ENCODE peak calls at places on chromosomes 11 and 22, in five cellular contexts. O is IMR-90; E is CD8-positive, alpha-beta memory T cell; W is PC-3; Q is HAP-1. G is an unnamed sample.

GRCh38 chr22:24270556-24271405 is at the start of gene SPECC1L:
- DNase-seq in O (peak; percentile 91), E (peak; percentile 89), W (peak; percentile 90), Q (peak; percentile 87), G (peak; percentile 71)

GRCh38 chr11:64355078-64355940 is 3.7 kb upstream of the RPS6KA4 start:
- DNase-seq in O (peak; percentile 77), E (no peak), W (peak; percentile 94), Q (peak; percentile 61), G (peak; percentile 59)

GRCh38 chr11:62974848-62975522 is 9.8 kb downstream of the SLC22A6 start:
- DNase-seq in O (no peak), E (no peak), W (peak; percentile 55), Q (peak; percentile 56), G (no peak)

GRCh38 chr22:47291565-47292495 is 529.4 kb downstream of the TBC1D22A start:
- DNase-seq in O (no peak), E (no peak), W (no peak), Q (no peak), G (no peak)

GRCh38 chr22:37860796-37861421 is 11.7 kb downstream of the EIF3L start:
- DNase-seq in O (peak; percentile 7), E (no peak), W (no peak), Q (no peak), G (no peak)

GRCh38 chr11:119356349-119357031 is 10.0 kb upstream of the MFRP start:
- DNase-seq in O (peak; percentile 66), E (peak; percentile 67), W (peak; percentile 70), Q (peak; percentile 72), G (no peak)

GRCh38 chr11:34461215-34461614 is 22.5 kb downstream of the CAT start:
- DNase-seq in O (no peak), E (no peak), W (no peak), Q (no peak), G (no peak)

GRCh38 chr11:117199916-117200812 is 994 bp downstream of the TAGLN start:
- DNase-seq in O (no peak), E (no peak), W (no peak), Q (no peak), G (no peak)

GRCh38 chr11:12687740-12688139 is 13.5 kb downstream of the TEAD1 start:
- DNase-seq in O (no peak), E (no peak), W (peak; percentile 69), Q (no peak), G (no peak)

GRCh38 chr11:34345012-34345804 is 12.6 kb downstream of the ABTB2 start:
- DNase-seq in O (peak; percentile 66), E (no peak), W (peak; percentile 95), Q (no peak), G (peak; percentile 96)

GRCh38 chr22:42773161-42773560 is 52.5 kb upstream of the A4GALT start:
- DNase-seq in O (no peak), E (no peak), W (no peak), Q (no peak), G (no peak)

GRCh38 chr11:113447621-113448310 is 27.4 kb downstream of the DRD2 start:
- DNase-seq in O (peak; percentile 40), E (no peak), W (peak; percentile 64), Q (no peak), G (peak; percentile 82)

GRCh38 chr22:39530692-39531331 is 1.7 kb downstream of the RPS19BP1 start:
- DNase-seq in O (peak; percentile 41), E (no peak), W (peak; percentile 57), Q (peak; percentile 53), G (no peak)

GRCh38 chr11:9203715-9204311 is 61.3 kb downstream of the DENND5A start:
- DNase-seq in O (no peak), E (no peak), W (no peak), Q (no peak), G (no peak)

GRCh38 chr11:862028-862703 is 19.5 kb downstream of the TSPAN4 start:
- DNase-seq in O (no peak), E (no peak), W (no peak), Q (no peak), G (no peak)

GRCh38 chr11:40882301-40882700 is 577.2 kb downstream of the LRRC4C start:
- DNase-seq in O (no peak), E (no peak), W (no peak), Q (no peak), G (no peak)

GRCh38 chr11:45928535-45929215 is 6.2 kb downstream of the LARGE2 start:
- DNase-seq in O (no peak), E (no peak), W (no peak), Q (no peak), G (no peak)

GRCh38 chr11:83736689-83737088 is 450.5 kb upstream of the CCDC90B start:
- DNase-seq in O (no peak), E (no peak), W (peak; percentile 16), Q (no peak), G (no peak)

GRCh38 chr22:17707526-17707925 is 66.7 kb downstream of the BID start:
- DNase-seq in O (no peak), E (no peak), W (no peak), Q (no peak), G (no peak)

GRCh38 chr11:110367571-110367970 is 62.2 kb upstream of the FDX1 start:
- DNase-seq in O (no peak), E (peak; percentile 13), W (peak; percentile 50), Q (peak; percentile 32), G (no peak)

GRCh38 chr11:27613670-27613950 is 86.6 kb downstream of the BDNF start:
- DNase-seq in O (peak; percentile 40), E (no peak), W (no peak), Q (no peak), G (no peak)

GRCh38 chr22:25327018-25327755 is 107.7 kb downstream of the CRYBB2 start:
- DNase-seq in O (no peak), E (no peak), W (no peak), Q (no peak), G (no peak)

GRCh38 chr11:2271077-2271326 is 614 bp upstream of the ASCL2 start:
- DNase-seq in O (no peak), E (peak; percentile 68), W (no peak), Q (no peak), G (no peak)

GRCh38 chr11:69377029-69377952 is 83.3 kb downstream of the MYEOV start:
- DNase-seq in O (no peak), E (no peak), W (no peak), Q (no peak), G (no peak)

GRCh38 chr11:69449320-69450063 is 32.0 kb upstream of the LINC01488 start:
- DNase-seq in O (peak; percentile 47), E (no peak), W (no peak), Q (no peak), G (peak; percentile 34)

GRCh38 chr22:47209077-47209514 is 446.6 kb downstream of the TBC1D22A start:
- DNase-seq in O (peak; percentile 18), E (no peak), W (no peak), Q (no peak), G (no peak)

DNA sequence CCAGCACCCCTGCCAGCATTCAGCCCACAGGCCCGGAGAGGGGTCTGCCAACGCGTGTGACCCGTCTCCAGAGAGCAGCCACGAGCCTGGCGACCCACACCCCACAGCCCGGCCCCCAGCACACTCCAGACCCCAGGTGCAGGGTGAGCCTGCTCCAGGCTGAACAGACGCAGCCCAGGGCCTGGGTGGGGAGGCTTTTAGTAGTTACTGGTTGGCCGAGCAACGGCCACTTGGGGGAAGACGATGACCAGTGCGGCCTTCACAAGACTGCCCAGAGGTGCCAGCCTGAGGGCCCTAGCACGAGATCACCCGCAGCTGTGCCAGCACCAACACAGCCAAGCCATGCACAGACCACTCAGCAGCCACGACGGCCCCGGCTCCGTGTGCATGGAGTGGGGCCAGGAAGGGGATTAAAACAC is 47.8 kb downstream of the BRD1 start:
- DNase-seq in O (no peak), E (no peak), W (no peak), Q (no peak), G (no peak)
- H3K36me3 ChIP-seq in O (peaks cover 64% of the 10 kb centered on the region), E (peaks cover 29% of the 10 kb centered on the region), W (no peaks in the 10 kb centered on the region), Q (peaks cover 38% of the 10 kb centered on the region), G (peaks cover 2% of the 10 kb centered on the region)

DNA sequence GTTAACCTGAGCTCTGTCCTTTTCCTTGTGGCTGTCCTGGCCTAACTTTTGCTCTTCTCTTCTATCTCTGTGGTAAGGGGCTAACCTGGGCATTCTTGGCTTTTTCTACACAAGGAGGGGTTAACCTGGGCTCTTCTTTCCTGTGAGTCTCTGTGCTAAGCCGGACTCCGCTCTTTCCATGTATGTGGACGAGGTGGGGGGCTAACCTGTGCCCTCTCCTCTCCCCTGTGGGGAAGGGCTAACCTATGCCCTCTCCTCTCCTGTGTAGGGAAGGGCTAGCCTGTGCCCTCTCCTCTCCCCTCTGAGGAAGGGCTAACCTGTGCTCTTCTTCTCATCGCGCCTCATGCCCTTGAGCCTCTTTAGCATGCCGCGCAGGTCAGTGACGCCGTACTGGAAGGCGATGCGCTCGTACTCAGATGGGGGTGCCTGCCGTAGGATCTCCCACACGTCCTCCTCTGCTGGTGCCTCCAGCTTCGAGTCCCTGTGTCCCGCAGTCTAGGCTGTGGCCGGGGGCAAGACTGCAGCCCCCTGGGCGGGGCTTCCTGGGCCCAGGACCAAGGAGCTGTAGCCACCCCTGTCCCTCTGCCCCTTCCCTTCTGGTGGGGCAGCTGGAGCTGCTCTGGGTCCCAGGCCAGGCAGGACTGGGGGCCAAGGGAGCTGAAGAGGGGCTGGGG is 6.5 kb downstream of the MYBPC3 start:
- DNase-seq in O (no peak), E (no peak), W (no peak), Q (no peak), G (no peak)
- H3K36me3 ChIP-seq in O (no peaks in the 10 kb centered on the region), E (no peaks in the 10 kb centered on the region), W (no peaks in the 10 kb centered on the region), Q (no peaks in the 10 kb centered on the region), G (no peaks in the 10 kb centered on the region)

GRCh38 chr22:19471572-19471971 is 7.4 kb downstream of the UFD1 start:
- DNase-seq in O (no peak), E (no peak), W (no peak), Q (no peak), G (no peak)

GRCh38 chr22:19467912-19468311 is 11.1 kb downstream of the UFD1 start:
- DNase-seq in O (no peak), E (no peak), W (no peak), Q (no peak), G (no peak)

GRCh38 chr22:19470010-19470409 is 9.0 kb downstream of the UFD1 start:
- DNase-seq in O (no peak), E (no peak), W (no peak), Q (no peak), G (no peak)

GRCh38 chr22:19466848-19467752 is 11.9 kb downstream of the UFD1 start:
- DNase-seq in O (no peak), E (no peak), W (no peak), Q (no peak), G (no peak)

DNA sequence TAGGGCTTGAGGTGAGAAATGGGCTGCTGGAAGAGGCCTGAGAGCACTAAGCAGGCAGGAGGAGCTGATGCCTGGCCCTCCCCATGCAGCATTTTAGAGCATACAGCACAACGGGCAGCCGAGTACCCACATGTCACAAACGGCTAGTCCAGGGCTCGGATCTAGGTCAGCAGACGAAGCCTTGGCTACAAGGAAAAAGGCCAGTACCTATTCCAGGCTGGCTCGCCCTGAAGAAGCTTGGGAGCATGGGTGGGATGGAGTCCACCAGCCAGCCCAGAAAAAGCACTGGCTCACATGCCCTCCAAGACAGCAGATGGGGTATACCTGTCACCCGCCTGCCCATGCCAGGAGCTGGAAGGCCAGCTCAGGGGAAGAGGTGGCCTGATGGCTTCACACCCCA is 9.6 kb downstream of the UFD1 start:
- DNase-seq in O (no peak), E (no peak), W (no peak), Q (no peak), G (no peak)
- H3K36me3 ChIP-seq in O (peaks cover 87% of the 10 kb centered on the region), E (peaks cover 89% of the 10 kb centered on the region), W (peaks cover 58% of the 10 kb centered on the region), Q (peaks cover 90% of the 10 kb centered on the region), G (peaks cover 39% of the 10 kb centered on the region)

GRCh38 chr22:26972281-26972680 is 314.9 kb downstream of the MIAT start:
- DNase-seq in O (no peak), E (no peak), W (no peak), Q (no peak), G (peak; percentile 57)
- H3K36me3 ChIP-seq in O (no peaks in the 10 kb centered on the region), E (no peaks in the 10 kb centered on the region), W (no peaks in the 10 kb centered on the region), Q (no peaks in the 10 kb centered on the region), G (no peaks in the 10 kb centered on the region)

GRCh38 chr11:30346068-30346688 is 23.3 kb downstream of the ARL14EP start:
- DNase-seq in O (peak; percentile 62), E (peak; percentile 44), W (peak; percentile 64), Q (peak; percentile 74), G (no peak)
- H3K36me3 ChIP-seq in O (no peaks in the 10 kb centered on the region), E (no peaks in the 10 kb centered on the region), W (no peaks in the 10 kb centered on the region), Q (no peaks in the 10 kb centered on the region), G (no peaks in the 10 kb centered on the region)

G was measured in astrocyte.